ENCODE peak calls at places on chromosome 3, in five cellular contexts. One of them, this sample, is unnamed.

GRCh38 chr3:194431553-194431952 is 32.5 kb upstream of the GP5 start:
- DNase-seq in endothelial cell of umbilical vein: no peak
- DNase-seq in sigmoid colon: no peak
- DNase-seq in breast epithelium: no peak
- DNase-seq in GM12878: no peak
- DNase-seq in this sample: no peak

GRCh38 chr3:18135083-18135814 is 289.9 kb downstream of the SATB1 start:
- DNase-seq in endothelial cell of umbilical vein: no peak
- DNase-seq in sigmoid colon: no peak
- DNase-seq in breast epithelium: no peak
- DNase-seq in GM12878: no peak
- DNase-seq in this sample: no peak

GRCh38 chr3:182050932-182051331 is 339.2 kb downstream of the SOX2 start:
- DNase-seq in endothelial cell of umbilical vein: no peak
- DNase-seq in sigmoid colon: no peak
- DNase-seq in breast epithelium: no peak
- DNase-seq in GM12878: no peak
- DNase-seq in this sample: no peak

GRCh38 chr3:55655544-55655943 is 168.4 kb upstream of the WNT5A start:
- DNase-seq in endothelial cell of umbilical vein: no peak
- DNase-seq in sigmoid colon: no peak
- DNase-seq in breast epithelium: no peak
- DNase-seq in GM12878: no peak
- DNase-seq in this sample: no peak

GRCh38 chr3:152176241-152176640 is 92.5 kb upstream of the MBNL1 start:
- DNase-seq in endothelial cell of umbilical vein: no peak
- DNase-seq in sigmoid colon: no peak
- DNase-seq in breast epithelium: no peak
- DNase-seq in GM12878: no peak
- DNase-seq in this sample: no peak

GRCh38 chr3:171710359-171710758 is 99.9 kb downstream of the PLD1 start:
- DNase-seq in endothelial cell of umbilical vein: no peak
- DNase-seq in sigmoid colon: no peak
- DNase-seq in breast epithelium: no peak
- DNase-seq in GM12878: no peak
- DNase-seq in this sample: no peak

GRCh38 chr3:80999481-80999880 is 762.0 kb downstream of the GBE1 start:
- DNase-seq in endothelial cell of umbilical vein: no peak
- DNase-seq in sigmoid colon: no peak
- DNase-seq in breast epithelium: no peak
- DNase-seq in GM12878: no peak
- DNase-seq in this sample: no peak

GRCh38 chr3:175941352-175941751 is 1082.2 kb downstream of the NAALADL2 start:
- DNase-seq in endothelial cell of umbilical vein: peak; percentile 11
- DNase-seq in sigmoid colon: no peak
- DNase-seq in breast epithelium: no peak
- DNase-seq in GM12878: no peak
- DNase-seq in this sample: no peak

GRCh38 chr3:100407977-100408532 is 6.7 kb downstream of the LNP1 start:
- DNase-seq in endothelial cell of umbilical vein: no peak
- DNase-seq in sigmoid colon: no peak
- DNase-seq in breast epithelium: no peak
- DNase-seq in GM12878: no peak
- DNase-seq in this sample: no peak

GRCh38 chr3:185724761-185725160 is 100.1 kb downstream of the IGF2BP2 start:
- DNase-seq in endothelial cell of umbilical vein: no peak
- DNase-seq in sigmoid colon: no peak
- DNase-seq in breast epithelium: no peak
- DNase-seq in GM12878: no peak
- DNase-seq in this sample: no peak

GRCh38 chr3:154139996-154140436 is 18.8 kb downstream of the ARHGEF26 start:
- DNase-seq in endothelial cell of umbilical vein: no peak
- DNase-seq in sigmoid colon: no peak
- DNase-seq in breast epithelium: no peak
- DNase-seq in GM12878: no peak
- DNase-seq in this sample: no peak

GRCh38 chr3:15306979-15307359 is 25.4 kb downstream of the SH3BP5 start:
- DNase-seq in endothelial cell of umbilical vein: no peak
- DNase-seq in sigmoid colon: peak; percentile 51
- DNase-seq in breast epithelium: no peak
- DNase-seq in GM12878: no peak
- DNase-seq in this sample: no peak
- TF ChIP-seq POLR2AphosphoS5 in endothelial cell of umbilical vein: no peak
- TF ChIP-seq POLR2AphosphoS5 in sigmoid colon: no peak
- TF ChIP-seq POLR2AphosphoS5 in breast epithelium: no peak
- TF ChIP-seq POLR2AphosphoS5 in GM12878: no peak
- TF ChIP-seq POLR2AphosphoS5 in this sample: no peak

GRCh38 chr3:101939391-101939790 is 90.1 kb downstream of the NFKBIZ start:
- DNase-seq in endothelial cell of umbilical vein: no peak
- DNase-seq in sigmoid colon: no peak
- DNase-seq in breast epithelium: no peak
- DNase-seq in GM12878: no peak
- DNase-seq in this sample: no peak

GRCh38 chr3:101941253-101942039 is 92.1 kb downstream of the NFKBIZ start:
- DNase-seq in endothelial cell of umbilical vein: peak; percentile 51
- DNase-seq in sigmoid colon: no peak
- DNase-seq in breast epithelium: no peak
- DNase-seq in GM12878: no peak
- DNase-seq in this sample: no peak

GRCh38 chr3:101942356-101942755 is 93.0 kb downstream of the NFKBIZ start:
- DNase-seq in endothelial cell of umbilical vein: no peak
- DNase-seq in sigmoid colon: no peak
- DNase-seq in breast epithelium: no peak
- DNase-seq in GM12878: no peak
- DNase-seq in this sample: no peak

GRCh38 chr3:101938262-101938847 is 89.0 kb downstream of the NFKBIZ start:
- DNase-seq in endothelial cell of umbilical vein: peak; percentile 29
- DNase-seq in sigmoid colon: no peak
- DNase-seq in breast epithelium: no peak
- DNase-seq in GM12878: no peak
- DNase-seq in this sample: no peak

DNA sequence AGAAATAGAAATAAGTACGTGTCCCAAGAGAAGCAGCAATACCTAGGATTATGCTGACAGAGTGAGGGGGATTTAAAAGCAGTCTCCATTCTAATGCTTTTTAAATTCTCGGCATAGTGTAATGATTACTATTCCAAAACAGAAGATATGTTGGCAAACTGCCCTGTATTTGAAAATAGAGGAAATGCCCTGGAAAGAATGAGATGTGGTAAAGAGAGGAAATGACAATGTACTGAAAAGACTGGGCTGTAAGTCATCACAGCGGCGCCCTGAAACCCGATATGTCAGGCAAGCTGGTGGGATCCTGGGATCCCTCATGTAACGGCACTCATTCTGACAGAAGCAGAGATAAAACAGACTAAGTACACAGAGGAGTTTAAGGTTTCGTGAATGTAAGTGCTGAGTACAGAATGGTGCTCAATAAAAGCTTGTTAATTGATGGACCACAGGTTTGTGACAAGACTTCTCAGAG is 91.2 kb downstream of the NFKBIZ start:
- DNase-seq in endothelial cell of umbilical vein: peak; percentile 94
- DNase-seq in sigmoid colon: peak; percentile 76
- DNase-seq in breast epithelium: no peak
- DNase-seq in GM12878: no peak
- DNase-seq in this sample: no peak
- TF ChIP-seq POLR2AphosphoS5 in endothelial cell of umbilical vein: peak; percentile 79
- TF ChIP-seq POLR2AphosphoS5 in sigmoid colon: peak; percentile 76
- TF ChIP-seq POLR2AphosphoS5 in breast epithelium: no peak
- TF ChIP-seq POLR2AphosphoS5 in GM12878: no peak
- TF ChIP-seq POLR2AphosphoS5 in this sample: peak; percentile 12

GRCh38 chr3:52317601-52318000 is 1.5 kb downstream of the DNAH1 start:
- DNase-seq in endothelial cell of umbilical vein: peak; percentile 43
- DNase-seq in sigmoid colon: no peak
- DNase-seq in breast epithelium: peak; percentile 69
- DNase-seq in GM12878: no peak
- DNase-seq in this sample: peak; percentile 77
- TF ChIP-seq POLR2AphosphoS5 in endothelial cell of umbilical vein: no peak
- TF ChIP-seq POLR2AphosphoS5 in sigmoid colon: no peak
- TF ChIP-seq POLR2AphosphoS5 in breast epithelium: no peak
- TF ChIP-seq POLR2AphosphoS5 in GM12878: no peak
- TF ChIP-seq POLR2AphosphoS5 in this sample: no peak

GRCh38 chr3:49238274-49239127 is 38.5 kb downstream of the C3orf62 start:
- DNase-seq in endothelial cell of umbilical vein: peak; percentile 99
- DNase-seq in sigmoid colon: peak; percentile 87
- DNase-seq in breast epithelium: no peak
- DNase-seq in GM12878: peak; percentile 34
- DNase-seq in this sample: peak; percentile 25
- TF ChIP-seq POLR2AphosphoS5 in endothelial cell of umbilical vein: no peak
- TF ChIP-seq POLR2AphosphoS5 in sigmoid colon: peak; percentile 99
- TF ChIP-seq POLR2AphosphoS5 in breast epithelium: peak; percentile 76
- TF ChIP-seq POLR2AphosphoS5 in GM12878: no peak
- TF ChIP-seq POLR2AphosphoS5 in this sample: peak; percentile 75

DNA sequence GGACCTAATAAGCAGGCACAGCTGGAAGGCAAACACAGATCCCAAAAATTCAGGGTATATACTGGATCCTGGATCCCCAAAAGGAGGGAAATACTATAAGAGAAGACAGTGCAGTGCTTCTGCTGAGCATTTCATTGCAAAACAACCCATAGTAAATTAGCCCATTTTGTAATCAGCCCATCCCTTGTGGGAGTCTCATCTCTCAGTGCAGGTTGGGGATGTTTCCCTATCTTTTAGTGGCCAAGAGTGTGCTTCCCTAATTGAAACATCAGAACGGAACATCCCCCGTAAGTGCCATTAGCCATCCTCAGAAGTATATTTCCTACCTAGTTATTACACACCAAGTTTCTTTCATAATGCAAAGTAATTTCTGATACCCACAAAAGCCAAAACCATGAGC is 11.2 kb upstream of the MTMR14 start:
- DNase-seq in endothelial cell of umbilical vein: no peak
- DNase-seq in sigmoid colon: no peak
- DNase-seq in breast epithelium: no peak
- DNase-seq in GM12878: no peak
- DNase-seq in this sample: no peak
- TF ChIP-seq POLR2AphosphoS5 in endothelial cell of umbilical vein: no peak
- TF ChIP-seq POLR2AphosphoS5 in sigmoid colon: no peak
- TF ChIP-seq POLR2AphosphoS5 in breast epithelium: no peak
- TF ChIP-seq POLR2AphosphoS5 in GM12878: no peak
- TF ChIP-seq POLR2AphosphoS5 in this sample: no peak

GRCh38 chr3:187540847-187541246 is 129.3 kb downstream of the SST start:
- DNase-seq in endothelial cell of umbilical vein: no peak
- DNase-seq in sigmoid colon: no peak
- DNase-seq in breast epithelium: no peak
- DNase-seq in GM12878: no peak
- DNase-seq in this sample: no peak

GRCh38 chr3:187545391-187545790 is 124.8 kb downstream of the SST start:
- DNase-seq in endothelial cell of umbilical vein: no peak
- DNase-seq in sigmoid colon: no peak
- DNase-seq in breast epithelium: no peak
- DNase-seq in GM12878: no peak
- DNase-seq in this sample: no peak

DNA sequence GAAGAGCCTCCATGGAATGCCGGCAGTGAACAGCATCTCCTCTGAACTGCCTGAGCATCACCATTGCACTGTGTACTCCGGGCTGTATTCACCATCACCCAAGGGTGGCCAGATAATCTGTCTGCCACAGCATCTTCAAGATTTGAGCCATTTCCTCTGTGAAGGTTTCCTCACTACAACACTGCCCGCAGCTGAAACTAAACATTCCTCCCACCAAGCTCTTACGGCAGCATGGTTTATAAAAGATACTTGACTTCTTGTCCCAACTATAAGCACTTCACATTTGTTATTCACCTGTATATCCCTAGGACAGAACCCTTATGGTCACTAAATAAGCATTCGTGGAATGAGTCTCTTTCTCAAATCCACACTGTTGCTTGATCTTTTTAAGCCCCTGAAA is 125.9 kb downstream of the SST start:
- DNase-seq in endothelial cell of umbilical vein: no peak
- DNase-seq in sigmoid colon: no peak
- DNase-seq in breast epithelium: no peak
- DNase-seq in GM12878: no peak
- DNase-seq in this sample: no peak
- TF ChIP-seq POLR2AphosphoS5 in endothelial cell of umbilical vein: no peak
- TF ChIP-seq POLR2AphosphoS5 in sigmoid colon: no peak
- TF ChIP-seq POLR2AphosphoS5 in breast epithelium: no peak
- TF ChIP-seq POLR2AphosphoS5 in GM12878: no peak
- TF ChIP-seq POLR2AphosphoS5 in this sample: no peak